ENCODE peak calls at places on chromosomes 7 and 10, in nine cellular contexts. W, M, K, D, J, H, P, R and G are unnamed samples.

GRCh38 chr7:20330797-20331230 is at the start of gene ITGB8:
- DNase-seq in P (peak), K (no peak), D (peak), M (peak), R (no peak), W (peak), H (no peak), J (peak), G (no peak)

GRCh38 chr10:117757121-117757795 is 214.7 kb downstream of the EMX2 start:
- DNase-seq in J (no peak), D (no peak), W (no peak), P (no peak), M (no peak), K (no peak), R (no peak), H (no peak), G (no peak)

GRCh38 chr10:42632557-42632956 is 5.8 kb downstream of the ZNF33B start:
- DNase-seq in K (no peak), D (no peak), M (no peak), J (no peak), H (no peak), P (no peak), W (no peak), R (no peak), G (no peak)

GRCh38 chr7:2734084-2734601 is 46.1 kb downstream of the AMZ1 start:
- DNase-seq in P (no peak), J (no peak), W (no peak), D (no peak), M (no peak), H (no peak), R (no peak), K (peak), G (no peak)

GRCh38 chr7:3494890-3495289 is 193.8 kb downstream of the SDK1 start:
- DNase-seq in D (no peak), J (no peak), M (no peak), K (no peak), W (no peak), R (no peak), H (no peak), P (no peak), G (no peak)

GRCh38 chr10:42482411-42482810 is 156.0 kb downstream of the ZNF33B start:
- DNase-seq in D (no peak), M (peak), J (no peak), H (no peak), R (no peak), W (no peak), K (no peak), P (no peak), G (no peak)

GRCh38 chr7:140899883-140900282 is 24.8 kb downstream of the BRAF start:
- DNase-seq in M (no peak), W (no peak), J (no peak), K (no peak), H (no peak), D (peak), P (peak), R (no peak), G (peak)

GRCh38 chr7:74400420-74401136 is 53.1 kb upstream of the GTF2IRD1 start:
- DNase-seq in D (no peak), K (peak), P (no peak), J (no peak), H (no peak), W (no peak), R (no peak), M (no peak), G (no peak)

GRCh38 chr7:2214636-2215035 is 18.1 kb downstream of the MAD1L1 start:
- DNase-seq in R (no peak), M (no peak), D (no peak), J (no peak), H (no peak), K (no peak), W (no peak), P (no peak), G (no peak)

GRCh38 chr10:71081229-71081560 is 131.2 kb upstream of the UNC5B start:
- DNase-seq in M (no peak), W (no peak), R (no peak), D (peak), K (peak), P (no peak), J (no peak), H (no peak), G (no peak)

GRCh38 chr10:62640386-62640785 is 164.1 kb upstream of the ADO start:
- DNase-seq in W (no peak), J (no peak), R (no peak), H (no peak), M (peak), D (no peak), K (no peak), P (no peak), G (no peak)

GRCh38 chr7:68371985-68372384 is 1226.3 kb upstream of the AUTS2 start:
- DNase-seq in H (no peak), W (no peak), M (no peak), J (no peak), P (no peak), K (no peak), R (no peak), D (no peak), G (no peak)

GRCh38 chr10:7134448-7134847 is 276.4 kb downstream of the SFMBT2 start:
- DNase-seq in D (no peak), J (no peak), M (no peak), H (no peak), R (no peak), P (no peak), W (no peak), K (no peak), G (no peak)

GRCh38 chr10:32151876-32152275 is 95.7 kb upstream of the KIF5B start:
- DNase-seq in D (no peak), P (no peak), K (no peak), R (no peak), H (no peak), J (no peak), M (no peak), W (no peak), G (no peak)

GRCh38 chr10:101573885-101574284 is 14.2 kb downstream of the POLL start:
- DNase-seq in P (no peak), W (no peak), H (no peak), K (no peak), D (no peak), R (no peak), J (no peak), M (no peak), G (no peak)

GRCh38 chr7:85274452-85274851 is 87.6 kb upstream of the SEMA3D start:
- DNase-seq in R (no peak), K (no peak), D (no peak), P (no peak), J (no peak), W (no peak), M (no peak), H (no peak), G (no peak)

GRCh38 chr10:71835671-71836593 is 15.1 kb downstream of the PSAP start:
- DNase-seq in P (no peak), J (peak), H (no peak), M (peak), R (no peak), W (no peak), D (peak), K (peak), G (peak)

GRCh38 chr7:45582868-45583277 is 8.7 kb downstream of the ADCY1 start:
- DNase-seq in M (no peak), H (no peak), J (no peak), D (peak), P (no peak), K (no peak), R (no peak), W (no peak), G (no peak)

GRCh38 chr10:60777696-60778213 is 523 bp upstream of the CDK1 start:
- DNase-seq in J (no peak), R (no peak), H (no peak), M (no peak), P (no peak), K (no peak), D (no peak), W (no peak), G (no peak)

GRCh38 chr7:96244992-96245292 is 77.0 kb downstream of the SLC25A13 start:
- DNase-seq in D (no peak), M (no peak), P (no peak), W (no peak), H (no peak), J (no peak), K (no peak), R (no peak), G (no peak)

GRCh38 chr10:91799580-91799975 is 1.4 kb downstream of the TNKS2 start:
- DNase-seq in H (no peak), K (no peak), R (no peak), J (no peak), P (no peak), M (peak), D (no peak), W (no peak), G (peak)

GRCh38 chr7:96004598-96004997 is 232.2 kb downstream of the DYNC1I1 start:
- DNase-seq in P (no peak), D (no peak), J (no peak), H (no peak), W (no peak), K (no peak), R (no peak), M (peak), G (no peak)

GRCh38 chr7:157712666-157713235 is 375.9 kb downstream of the DNAJB6 start:
- DNase-seq in H (no peak), M (no peak), J (no peak), K (peak), P (no peak), W (no peak), D (no peak), R (no peak), G (no peak)

GRCh38 chr10:70985824-70986336 is 97.5 kb upstream of the PCBD1 start:
- DNase-seq in D (peak), J (no peak), M (no peak), H (no peak), K (no peak), P (no peak), W (no peak), R (no peak), G (peak)

GRCh38 chr7:13197501-13197900 is 510.1 kb downstream of the ARL4A start:
- DNase-seq in M (peak), H (no peak), K (no peak), J (no peak), P (no peak), R (no peak), W (no peak), D (no peak), G (no peak)

GRCh38 chr7:139799586-139799985 is 21.8 kb upstream of the HIPK2 start:
- DNase-seq in P (no peak), D (no peak), M (peak), H (no peak), J (no peak), W (no peak), K (no peak), R (no peak), G (peak)

GRCh38 chr7:220151-220841 is 27.9 kb downstream of the FAM20C start:
- DNase-seq in M (no peak), K (no peak), D (peak), H (no peak), W (no peak), J (no peak), R (no peak), P (peak), G (no peak)

GRCh38 chr7:40009301-40009700 is 59.2 kb downstream of the CDK13 start:
- DNase-seq in H (no peak), K (no peak), M (peak), P (no peak), W (no peak), R (no peak), J (no peak), D (no peak), G (no peak)

GRCh38 chr10:26437637-26438461 is at the start of gene APBB1IP:
- DNase-seq in K (peak), W (no peak), H (no peak), J (peak), D (no peak), R (peak), P (no peak), M (peak), G (no peak)

GRCh38 chr10:79476645-79477044 is 31.2 kb upstream of the ZCCHC24 start:
- DNase-seq in H (no peak), M (no peak), D (no peak), J (no peak), W (no peak), R (no peak), K (no peak), P (no peak), G (no peak)

GRCh38 chr10:99375444-99375843 is 46.3 kb downstream of the CNNM1 start:
- DNase-seq in R (no peak), M (no peak), K (no peak), H (no peak), P (no peak), D (no peak), J (no peak), W (no peak), G (no peak)

GRCh38 chr7:104922187-104923009 is 91.6 kb upstream of the KMT2E start:
- DNase-seq in P (no peak), W (no peak), J (no peak), K (no peak), D (no peak), M (no peak), R (no peak), H (no peak), G (no peak)

GRCh38 chr10:116688241-116688711 is 54.1 kb downstream of the HSPA12A start:
- DNase-seq in D (no peak), R (no peak), P (no peak), M (no peak), K (no peak), H (no peak), J (no peak), W (no peak), G (no peak)

GRCh38 chr10:30172663-30173062 is 113.3 kb upstream of the JCAD start:
- DNase-seq in R (no peak), M (peak), K (no peak), P (no peak), H (no peak), J (no peak), D (no peak), W (no peak), G (no peak)

GRCh38 chr10:62083868-62084267 is 182.4 kb downstream of the ARID5B start:
- DNase-seq in M (peak), P (peak), W (no peak), D (no peak), J (no peak), R (no peak), H (no peak), K (no peak), G (peak)